ENCODE peak calls at places on chromosomes 12 and 14, in eight cellular contexts. One of them, this sample, is unnamed.

GRCh38 chr14:47256968-47257367 is 418.4 kb downstream of the MDGA2 start:
- DNase-seq in OCI-LY7: no peak
- DNase-seq in CD8-positive, alpha-beta T cell: no peak
- DNase-seq in mucosa of descending colon: no peak
- DNase-seq in suprapubic skin: no peak
- DNase-seq in glutamatergic neuron: no peak
- DNase-seq in psoas muscle: no peak
- DNase-seq in astrocyte of the cerebellum: no peak
- DNase-seq in this sample: no peak

GRCh38 chr14:93723001-93723400 is 65.3 kb downstream of the PRIMA1 start:
- DNase-seq in suprapubic skin: peak; percentile 8
- DNase-seq in CD8-positive, alpha-beta T cell: no peak
- DNase-seq in glutamatergic neuron: no peak
- DNase-seq in mucosa of descending colon: no peak
- DNase-seq in psoas muscle: no peak
- DNase-seq in astrocyte of the cerebellum: no peak
- DNase-seq in OCI-LY7: no peak
- DNase-seq in this sample: no peak

GRCh38 chr12:62409068-62409467 is 57.6 kb upstream of the MON2 start:
- DNase-seq in mucosa of descending colon: no peak
- DNase-seq in OCI-LY7: no peak
- DNase-seq in psoas muscle: no peak
- DNase-seq in astrocyte of the cerebellum: no peak
- DNase-seq in CD8-positive, alpha-beta T cell: no peak
- DNase-seq in glutamatergic neuron: no peak
- DNase-seq in suprapubic skin: no peak
- DNase-seq in this sample: no peak

GRCh38 chr14:68397371-68397779 is 395.5 kb downstream of the ZFP36L1 start:
- DNase-seq in mucosa of descending colon: peak; percentile 53
- DNase-seq in glutamatergic neuron: no peak
- DNase-seq in astrocyte of the cerebellum: no peak
- DNase-seq in psoas muscle: peak; percentile 54
- DNase-seq in CD8-positive, alpha-beta T cell: no peak
- DNase-seq in OCI-LY7: no peak
- DNase-seq in suprapubic skin: peak; percentile 81
- DNase-seq in this sample: no peak

GRCh38 chr14:68621400-68622365 is 171.2 kb downstream of the ZFP36L1 start:
- DNase-seq in astrocyte of the cerebellum: peak; percentile 32
- DNase-seq in psoas muscle: no peak
- DNase-seq in glutamatergic neuron: no peak
- DNase-seq in mucosa of descending colon: no peak
- DNase-seq in CD8-positive, alpha-beta T cell: no peak
- DNase-seq in suprapubic skin: peak; percentile 73
- DNase-seq in OCI-LY7: no peak
- DNase-seq in this sample: no peak

GRCh38 chr12:111841236-111841749 is 735 bp upstream of the MAPKAPK5 start:
- DNase-seq in astrocyte of the cerebellum: no peak
- DNase-seq in OCI-LY7: no peak
- DNase-seq in glutamatergic neuron: no peak
- DNase-seq in suprapubic skin: no peak
- DNase-seq in CD8-positive, alpha-beta T cell: no peak
- DNase-seq in mucosa of descending colon: no peak
- DNase-seq in psoas muscle: no peak
- DNase-seq in this sample: no peak

GRCh38 chr12:51009038-51009437 is 17.1 kb downstream of the SLC11A2 start:
- DNase-seq in OCI-LY7: no peak
- DNase-seq in CD8-positive, alpha-beta T cell: peak; percentile 65
- DNase-seq in psoas muscle: peak; percentile 66
- DNase-seq in mucosa of descending colon: peak; percentile 55
- DNase-seq in astrocyte of the cerebellum: no peak
- DNase-seq in glutamatergic neuron: no peak
- DNase-seq in suprapubic skin: peak; percentile 79
- DNase-seq in this sample: no peak

GRCh38 chr14:83594874-83595273 is 1935.1 kb upstream of the FLRT2 start:
- DNase-seq in OCI-LY7: no peak
- DNase-seq in suprapubic skin: no peak
- DNase-seq in psoas muscle: no peak
- DNase-seq in astrocyte of the cerebellum: no peak
- DNase-seq in CD8-positive, alpha-beta T cell: no peak
- DNase-seq in glutamatergic neuron: no peak
- DNase-seq in mucosa of descending colon: no peak
- DNase-seq in this sample: no peak

GRCh38 chr12:90262261-90262660 is 553.6 kb upstream of the ATP2B1 start:
- DNase-seq in glutamatergic neuron: no peak
- DNase-seq in astrocyte of the cerebellum: no peak
- DNase-seq in mucosa of descending colon: no peak
- DNase-seq in CD8-positive, alpha-beta T cell: no peak
- DNase-seq in OCI-LY7: no peak
- DNase-seq in psoas muscle: no peak
- DNase-seq in suprapubic skin: no peak
- DNase-seq in this sample: no peak

GRCh38 chr14:49405291-49405690 is 180.9 kb downstream of the RPS29 start:
- DNase-seq in OCI-LY7: no peak
- DNase-seq in psoas muscle: no peak
- DNase-seq in CD8-positive, alpha-beta T cell: no peak
- DNase-seq in astrocyte of the cerebellum: peak; percentile 6
- DNase-seq in glutamatergic neuron: no peak
- DNase-seq in suprapubic skin: no peak
- DNase-seq in mucosa of descending colon: no peak
- DNase-seq in this sample: no peak

GRCh38 chr12:4664111-4664510 is 15.2 kb downstream of the NDUFA9 start:
- DNase-seq in mucosa of descending colon: no peak
- DNase-seq in glutamatergic neuron: no peak
- DNase-seq in psoas muscle: no peak
- DNase-seq in CD8-positive, alpha-beta T cell: no peak
- DNase-seq in suprapubic skin: no peak
- DNase-seq in astrocyte of the cerebellum: peak; percentile 50
- DNase-seq in OCI-LY7: no peak
- DNase-seq in this sample: no peak

GRCh38 chr12:67681145-67681778 is 32.7 kb downstream of the DYRK2 start:
- DNase-seq in psoas muscle: no peak
- DNase-seq in OCI-LY7: no peak
- DNase-seq in glutamatergic neuron: no peak
- DNase-seq in CD8-positive, alpha-beta T cell: no peak
- DNase-seq in mucosa of descending colon: no peak
- DNase-seq in suprapubic skin: no peak
- DNase-seq in astrocyte of the cerebellum: peak; percentile 96
- DNase-seq in this sample: no peak

GRCh38 chr12:118164798-118165486 is 29.0 kb downstream of the PEBP1 start:
- DNase-seq in mucosa of descending colon: peak; percentile 41
- DNase-seq in OCI-LY7: peak; percentile 15
- DNase-seq in glutamatergic neuron: peak; percentile 39
- DNase-seq in astrocyte of the cerebellum: no peak
- DNase-seq in CD8-positive, alpha-beta T cell: no peak
- DNase-seq in suprapubic skin: no peak
- DNase-seq in psoas muscle: no peak
- DNase-seq in this sample: no peak

GRCh38 chr14:75978249-75978731 is 3.5 kb downstream of the TGFB3 start:
- DNase-seq in suprapubic skin: no peak
- DNase-seq in OCI-LY7: peak; percentile 75
- DNase-seq in CD8-positive, alpha-beta T cell: peak; percentile 13
- DNase-seq in psoas muscle: no peak
- DNase-seq in glutamatergic neuron: peak; percentile 29
- DNase-seq in mucosa of descending colon: no peak
- DNase-seq in astrocyte of the cerebellum: no peak
- DNase-seq in this sample: no peak

GRCh38 chr12:104964167-104964566 is 6.1 kb upstream of the SLC41A2 start:
- DNase-seq in suprapubic skin: no peak
- DNase-seq in glutamatergic neuron: no peak
- DNase-seq in mucosa of descending colon: no peak
- DNase-seq in psoas muscle: no peak
- DNase-seq in OCI-LY7: no peak
- DNase-seq in CD8-positive, alpha-beta T cell: no peak
- DNase-seq in astrocyte of the cerebellum: no peak
- DNase-seq in this sample: no peak

GRCh38 chr14:87149583-87150354 is 843.2 kb downstream of the GALC start:
- DNase-seq in mucosa of descending colon: no peak
- DNase-seq in OCI-LY7: no peak
- DNase-seq in psoas muscle: no peak
- DNase-seq in astrocyte of the cerebellum: peak; percentile 43
- DNase-seq in glutamatergic neuron: no peak
- DNase-seq in suprapubic skin: no peak
- DNase-seq in CD8-positive, alpha-beta T cell: no peak
- DNase-seq in this sample: no peak

GRCh38 chr12:41189395-41190251 is 1.5 kb downstream of the PDZRN4 start:
- DNase-seq in glutamatergic neuron: peak; percentile 19
- DNase-seq in OCI-LY7: no peak
- DNase-seq in astrocyte of the cerebellum: no peak
- DNase-seq in CD8-positive, alpha-beta T cell: no peak
- DNase-seq in suprapubic skin: no peak
- DNase-seq in mucosa of descending colon: no peak
- DNase-seq in psoas muscle: peak; percentile 10
- DNase-seq in this sample: peak; percentile 15

GRCh38 chr14:69708586-69709169 is 58.3 kb upstream of the SRSF5 start:
- DNase-seq in suprapubic skin: no peak
- DNase-seq in CD8-positive, alpha-beta T cell: no peak
- DNase-seq in astrocyte of the cerebellum: no peak
- DNase-seq in OCI-LY7: peak; percentile 71
- DNase-seq in glutamatergic neuron: peak; percentile 76
- DNase-seq in mucosa of descending colon: peak; percentile 35
- DNase-seq in psoas muscle: no peak
- DNase-seq in this sample: no peak
- TF ChIP-seq CTCF in suprapubic skin: no peak
- TF ChIP-seq CTCF in CD8-positive, alpha-beta T cell: no peak
- TF ChIP-seq CTCF in astrocyte of the cerebellum: peak; percentile 33
- TF ChIP-seq CTCF in OCI-LY7: peak; percentile 76
- TF ChIP-seq CTCF in glutamatergic neuron: no peak
- TF ChIP-seq CTCF in mucosa of descending colon: no peak
- TF ChIP-seq CTCF in psoas muscle: no peak
- TF ChIP-seq CTCF in this sample: no peak

GRCh38 chr12:103743788-103744187 is 97.2 kb downstream of the NT5DC3 start:
- DNase-seq in psoas muscle: no peak
- DNase-seq in OCI-LY7: no peak
- DNase-seq in CD8-positive, alpha-beta T cell: no peak
- DNase-seq in glutamatergic neuron: no peak
- DNase-seq in mucosa of descending colon: no peak
- DNase-seq in suprapubic skin: no peak
- DNase-seq in astrocyte of the cerebellum: no peak
- DNase-seq in this sample: no peak

GRCh38 chr12:103748875-103749274 is 92.2 kb downstream of the NT5DC3 start:
- DNase-seq in astrocyte of the cerebellum: no peak
- DNase-seq in psoas muscle: no peak
- DNase-seq in suprapubic skin: no peak
- DNase-seq in mucosa of descending colon: no peak
- DNase-seq in CD8-positive, alpha-beta T cell: no peak
- DNase-seq in OCI-LY7: no peak
- DNase-seq in glutamatergic neuron: no peak
- DNase-seq in this sample: no peak

GRCh38 chr12:103742349-103742784 is 98.7 kb downstream of the NT5DC3 start:
- DNase-seq in CD8-positive, alpha-beta T cell: no peak
- DNase-seq in astrocyte of the cerebellum: no peak
- DNase-seq in suprapubic skin: no peak
- DNase-seq in psoas muscle: no peak
- DNase-seq in OCI-LY7: no peak
- DNase-seq in glutamatergic neuron: no peak
- DNase-seq in mucosa of descending colon: peak; percentile 78
- DNase-seq in this sample: no peak

GRCh38 chr12:103748002-103748401 is 93.0 kb downstream of the NT5DC3 start:
- DNase-seq in suprapubic skin: no peak
- DNase-seq in mucosa of descending colon: no peak
- DNase-seq in astrocyte of the cerebellum: no peak
- DNase-seq in CD8-positive, alpha-beta T cell: no peak
- DNase-seq in OCI-LY7: no peak
- DNase-seq in psoas muscle: no peak
- DNase-seq in glutamatergic neuron: no peak
- DNase-seq in this sample: no peak

GRCh38 chr12:103745962-103746361 is 95.1 kb downstream of the NT5DC3 start:
- DNase-seq in suprapubic skin: no peak
- DNase-seq in astrocyte of the cerebellum: no peak
- DNase-seq in OCI-LY7: no peak
- DNase-seq in mucosa of descending colon: peak; percentile 10
- DNase-seq in psoas muscle: no peak
- DNase-seq in CD8-positive, alpha-beta T cell: no peak
- DNase-seq in glutamatergic neuron: no peak
- DNase-seq in this sample: no peak
- TF ChIP-seq CTCF in suprapubic skin: no peak
- TF ChIP-seq CTCF in astrocyte of the cerebellum: no peak
- TF ChIP-seq CTCF in OCI-LY7: no peak
- TF ChIP-seq CTCF in mucosa of descending colon: no peak
- TF ChIP-seq CTCF in psoas muscle: no peak
- TF ChIP-seq CTCF in CD8-positive, alpha-beta T cell: no peak
- TF ChIP-seq CTCF in glutamatergic neuron: no peak
- TF ChIP-seq CTCF in this sample: no peak

GRCh38 chr12:124754949-124755800 is 108.5 kb downstream of the SCARB1 start:
- DNase-seq in CD8-positive, alpha-beta T cell: peak; percentile 22
- DNase-seq in astrocyte of the cerebellum: no peak
- DNase-seq in psoas muscle: peak; percentile 84
- DNase-seq in OCI-LY7: no peak
- DNase-seq in suprapubic skin: peak; percentile 91
- DNase-seq in glutamatergic neuron: peak; percentile 78
- DNase-seq in mucosa of descending colon: peak; percentile 59
- DNase-seq in this sample: peak; percentile 66

GRCh38 chr12:124756151-124756550 is 107.5 kb downstream of the SCARB1 start:
- DNase-seq in astrocyte of the cerebellum: no peak
- DNase-seq in glutamatergic neuron: no peak
- DNase-seq in OCI-LY7: no peak
- DNase-seq in psoas muscle: no peak
- DNase-seq in suprapubic skin: no peak
- DNase-seq in CD8-positive, alpha-beta T cell: no peak
- DNase-seq in mucosa of descending colon: no peak
- DNase-seq in this sample: no peak

GRCh38 chr12:124757329-124757728 is 106.3 kb downstream of the SCARB1 start:
- DNase-seq in psoas muscle: no peak
- DNase-seq in astrocyte of the cerebellum: no peak
- DNase-seq in OCI-LY7: no peak
- DNase-seq in suprapubic skin: no peak
- DNase-seq in CD8-positive, alpha-beta T cell: no peak
- DNase-seq in glutamatergic neuron: no peak
- DNase-seq in mucosa of descending colon: no peak
- DNase-seq in this sample: no peak

GRCh38 chr12:124755801-124756148 is 107.9 kb downstream of the SCARB1 start:
- DNase-seq in astrocyte of the cerebellum: no peak
- DNase-seq in CD8-positive, alpha-beta T cell: no peak
- DNase-seq in suprapubic skin: no peak
- DNase-seq in mucosa of descending colon: no peak
- DNase-seq in OCI-LY7: no peak
- DNase-seq in glutamatergic neuron: no peak
- DNase-seq in psoas muscle: no peak
- DNase-seq in this sample: no peak

GRCh38 chr12:124756730-124757129 is 106.9 kb downstream of the SCARB1 start:
- DNase-seq in psoas muscle: no peak
- DNase-seq in OCI-LY7: no peak
- DNase-seq in mucosa of descending colon: no peak
- DNase-seq in glutamatergic neuron: no peak
- DNase-seq in astrocyte of the cerebellum: no peak
- DNase-seq in suprapubic skin: no peak
- DNase-seq in CD8-positive, alpha-beta T cell: no peak
- DNase-seq in this sample: no peak
- TF ChIP-seq CTCF in psoas muscle: no peak
- TF ChIP-seq CTCF in OCI-LY7: no peak
- TF ChIP-seq CTCF in mucosa of descending colon: no peak
- TF ChIP-seq CTCF in glutamatergic neuron: no peak
- TF ChIP-seq CTCF in astrocyte of the cerebellum: no peak
- TF ChIP-seq CTCF in suprapubic skin: no peak
- TF ChIP-seq CTCF in CD8-positive, alpha-beta T cell: no peak
- TF ChIP-seq CTCF in this sample: no peak

DNA sequence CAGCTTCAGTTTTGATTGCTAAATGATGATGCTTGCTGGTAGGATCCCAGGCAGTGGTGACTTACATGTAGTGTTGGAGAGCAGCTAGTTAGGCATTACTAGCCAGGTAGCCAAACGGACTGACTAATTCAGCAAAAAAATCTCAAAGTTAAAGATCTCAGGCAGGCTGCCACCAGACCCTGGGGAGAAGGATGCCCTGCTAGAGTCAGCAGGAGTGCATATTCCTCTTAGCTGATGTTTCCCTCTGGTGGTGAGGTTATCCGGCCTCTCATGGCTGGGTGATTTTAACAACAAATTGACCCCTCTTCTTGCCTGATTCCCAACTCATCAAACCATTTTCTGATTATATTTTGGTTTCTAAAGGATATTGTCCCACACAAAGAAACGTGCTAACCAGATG is 2.8 kb downstream of the EFS start:
- DNase-seq in suprapubic skin: no peak
- DNase-seq in CD8-positive, alpha-beta T cell: no peak
- DNase-seq in astrocyte of the cerebellum: peak; percentile 16
- DNase-seq in OCI-LY7: no peak
- DNase-seq in glutamatergic neuron: peak; percentile 46
- DNase-seq in psoas muscle: no peak
- DNase-seq in mucosa of descending colon: no peak
- DNase-seq in this sample: no peak
- TF ChIP-seq CTCF in suprapubic skin: peak; percentile 18
- TF ChIP-seq CTCF in CD8-positive, alpha-beta T cell: no peak
- TF ChIP-seq CTCF in astrocyte of the cerebellum: peak; percentile 50
- TF ChIP-seq CTCF in OCI-LY7: peak; percentile 26
- TF ChIP-seq CTCF in glutamatergic neuron: no peak
- TF ChIP-seq CTCF in psoas muscle: no peak
- TF ChIP-seq CTCF in mucosa of descending colon: no peak
- TF ChIP-seq CTCF in this sample: no peak

This sample was measured in GM20000.